ENCODE peak calls at places on chromosomes 6 and 20, in ten cellular contexts. W is DND-41, I is GM12878, G is adrenal gland, O is fibroblast of pulmonary artery, F is tibial nerve, B is bronchial epithelial cell, R is suprapubic skin, V is lower lobe of right lung, T is BE2C. E is an unnamed sample.

GRCh38 chr6:89324304-89324703 is 9.2 kb upstream of the GABRR2 start:
- DNase-seq in W (no peak), I (no peak), G (no peak), O (no peak), F (no peak), B (no peak), R (no peak), V (no peak), T (no peak), E (no peak)

GRCh38 chr20:49276895-49277785 is 717 bp downstream of the ZNFX1 start:
- DNase-seq in W (peak; percentile 45), I (no peak), G (peak; percentile 49), O (no peak), F (peak; percentile 14), B (no peak), R (peak; percentile 82), V (peak; percentile 64), T (no peak), E (peak; percentile 86)

GRCh38 chr6:8657522-8657921 is 222.2 kb upstream of the SLC35B3 start:
- DNase-seq in W (no peak), I (no peak), G (no peak), O (no peak), F (no peak), B (no peak), R (no peak), V (no peak), T (no peak), E (no peak)

GRCh38 chr20:35263609-35264223 is 14.2 kb downstream of the MMP24OS start:
- DNase-seq in W (no peak), I (no peak), G (no peak), O (no peak), F (no peak), B (no peak), R (no peak), V (peak; percentile 77), T (no peak), E (no peak)

GRCh38 chr20:33291830-33292355 is 8.9 kb downstream of the BPIFB1 start:
- DNase-seq in W (peak; percentile 70), I (no peak), G (peak; percentile 24), O (peak; percentile 17), F (no peak), B (peak; percentile 16), R (no peak), V (peak; percentile 68), T (peak; percentile 74), E (peak; percentile 78)

GRCh38 chr6:13362432-13362831 is 34.1 kb upstream of the TBC1D7 start:
- DNase-seq in W (no peak), I (no peak), G (no peak), O (peak; percentile 56), F (no peak), B (no peak), R (no peak), V (no peak), T (no peak), E (no peak)

GRCh38 chr6:80454661-80455365 is 348.3 kb downstream of the BCKDHB start:
- DNase-seq in W (no peak), I (no peak), G (no peak), O (peak; percentile 69), F (no peak), B (peak; percentile 87), R (no peak), V (no peak), T (no peak), E (no peak)

GRCh38 chr6:165854061-165854862 is 191.2 kb upstream of the PDE10A start:
- DNase-seq in W (no peak), I (no peak), G (no peak), O (no peak), F (no peak), B (no peak), R (no peak), V (no peak), T (no peak), E (no peak)

GRCh38 chr20:1322511-1323245 is 6.3 kb downstream of the SDCBP2 start:
- DNase-seq in W (no peak), I (no peak), G (peak; percentile 80), O (peak; percentile 99), F (no peak), B (peak; percentile 88), R (peak; percentile 66), V (no peak), T (no peak), E (no peak)

GRCh38 chr6:166955865-166956443 is 396 bp downstream of the RNASET2 start:
- DNase-seq in W (peak; percentile 58), I (no peak), G (no peak), O (no peak), F (no peak), B (peak; percentile 16), R (no peak), V (no peak), T (no peak), E (peak; percentile 46)
- TF ChIP-seq CTCF in W (no peak), I (no peak), G (no peak), O (no peak), F (no peak), B (no peak), R (no peak), V (no peak), T (no peak), E (no peak)

GRCh38 chr6:33278392-33278741 is 1.4 kb downstream of the B3GALT4 start:
- DNase-seq in W (no peak), I (no peak), G (no peak), O (no peak), F (no peak), B (no peak), R (no peak), V (no peak), T (no peak), E (no peak)

GRCh38 chr6:33276581-33276863 is 401 bp upstream of the B3GALT4 start:
- DNase-seq in W (no peak), I (no peak), G (no peak), O (no peak), F (no peak), B (no peak), R (no peak), V (no peak), T (no peak), E (no peak)

GRCh38 chr6:33278810-33279209 is 1.9 kb downstream of the B3GALT4 start:
- DNase-seq in W (no peak), I (no peak), G (no peak), O (no peak), F (no peak), B (no peak), R (no peak), V (no peak), T (no peak), E (no peak)

GRCh38 chr6:33276864-33277662 is at the start of gene B3GALT4:
- DNase-seq in W (peak; percentile 84), I (peak; percentile 49), G (peak; percentile 66), O (peak; percentile 60), F (peak; percentile 48), B (peak; percentile 81), R (peak; percentile 90), V (peak; percentile 85), T (peak; percentile 87), E (peak; percentile 82)

DNA sequence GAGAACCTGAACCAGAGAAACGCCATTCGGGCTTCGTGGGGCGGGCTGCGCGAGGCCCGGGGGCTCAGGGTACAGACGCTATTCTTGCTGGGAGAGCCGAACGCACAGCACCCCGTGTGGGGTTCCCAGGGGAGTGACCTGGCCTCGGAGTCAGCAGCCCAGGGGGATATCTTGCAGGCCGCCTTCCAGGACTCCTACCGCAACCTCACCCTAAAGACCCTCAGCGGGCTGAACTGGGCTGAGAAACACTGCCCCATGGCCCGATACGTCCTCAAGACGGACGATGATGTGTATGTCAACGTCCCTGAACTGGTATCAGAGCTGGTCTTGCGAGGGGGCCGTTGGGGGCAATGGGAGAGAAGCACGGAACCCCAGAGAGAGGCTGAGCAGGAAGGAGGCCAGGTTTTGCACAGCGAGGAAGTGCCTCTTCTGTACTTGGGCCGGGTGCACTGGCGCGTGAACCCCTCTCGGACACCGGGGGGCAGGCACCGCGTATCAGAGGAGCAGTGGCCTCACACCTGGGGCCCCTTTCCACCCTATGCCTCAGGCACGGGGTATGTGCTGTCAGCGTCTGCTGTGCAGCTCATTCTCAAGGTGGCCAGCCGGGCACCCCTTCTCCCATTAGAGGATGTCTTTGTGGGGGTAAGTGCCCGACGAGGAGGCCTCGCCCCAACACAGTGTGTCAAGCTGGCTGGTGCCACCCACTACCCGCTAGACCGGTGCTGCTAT is 904 bp downstream of the B3GALT4 start:
- DNase-seq in W (peak; percentile 53), I (no peak), G (no peak), O (no peak), F (no peak), B (no peak), R (no peak), V (no peak), T (no peak), E (peak; percentile 62)
- TF ChIP-seq CTCF in W (peak; percentile 56), I (peak; percentile 2), G (no peak), O (no peak), F (no peak), B (no peak), R (no peak), V (no peak), T (no peak), E (no peak)

GRCh38 chr6:152121910-152122309 is 314.4 kb downstream of the ESR1 start:
- DNase-seq in W (no peak), I (no peak), G (peak; percentile 41), O (no peak), F (no peak), B (no peak), R (no peak), V (no peak), T (no peak), E (no peak)

GRCh38 chr6:152122434-152122833 is 315.0 kb downstream of the ESR1 start:
- DNase-seq in W (no peak), I (no peak), G (no peak), O (no peak), F (no peak), B (no peak), R (no peak), V (no peak), T (no peak), E (no peak)

GRCh38 chr6:152117156-152118129 is 310.0 kb downstream of the ESR1 start:
- DNase-seq in W (no peak), I (no peak), G (no peak), O (peak; percentile 15), F (no peak), B (no peak), R (no peak), V (no peak), T (no peak), E (no peak)

GRCh38 chr6:152118224-152118623 is 310.7 kb downstream of the ESR1 start:
- DNase-seq in W (no peak), I (no peak), G (no peak), O (no peak), F (no peak), B (no peak), R (no peak), V (no peak), T (no peak), E (no peak)

GRCh38 chr6:152118678-152119077 is 311.2 kb downstream of the ESR1 start:
- DNase-seq in W (no peak), I (no peak), G (no peak), O (no peak), F (no peak), B (no peak), R (no peak), V (no peak), T (no peak), E (no peak)
- TF ChIP-seq CTCF in W (no peak), I (no peak), G (no peak), O (peak; percentile 6), F (no peak), B (no peak), R (no peak), V (no peak), T (no peak), E (no peak)

DNA sequence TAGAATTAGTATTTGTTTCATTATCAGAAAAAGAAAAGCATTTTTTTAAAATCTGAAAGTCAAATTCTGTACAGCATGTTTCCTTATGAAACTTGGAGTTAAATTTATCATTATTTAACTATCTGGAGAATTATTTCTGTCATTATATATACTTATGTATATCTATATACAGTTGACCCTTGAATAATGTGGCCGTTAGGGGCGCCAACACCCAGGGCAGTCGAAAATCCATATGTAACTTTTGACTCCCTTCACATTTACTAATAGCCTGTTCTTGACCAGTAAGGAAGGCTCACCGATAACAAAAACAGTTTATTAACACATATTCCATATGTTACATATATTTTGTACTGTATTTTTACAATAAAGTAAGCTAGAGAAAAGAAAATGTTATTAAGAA is 341.2 kb downstream of the ADGRB3 start:
- DNase-seq in W (no peak), I (no peak), G (no peak), O (peak; percentile 7), F (no peak), B (no peak), R (no peak), V (no peak), T (no peak), E (no peak)
- TF ChIP-seq CTCF in W (no peak), I (peak; percentile 23), G (no peak), O (peak; percentile 21), F (no peak), B (no peak), R (no peak), V (no peak), T (peak; percentile 17), E (no peak)